ENCODE peak calls at places on chromosomes 4 and X, in six cellular contexts. B is epithelial cell of esophagus; Y is RPMI8226; E is stimulated activated naive CD8-positive, alpha-beta T cell treated with anti-CD3 and anti-CD28 coated beads, Interleukin-15, Interleukin-2, amounts not matched to agents 100 U/mL and 50 U/mL, for 24 hours; S is activated CD4-positive, alpha-beta T cell treated with anti-CD3 and anti-CD28 coated beads for 4 hours; I is HEK293T. P is an unnamed sample.

GRCh38 chr4:158111241-158111640 is 61.6 kb downstream of the GASK1B start:
- DNase-seq in B (peak; percentile 38), Y (no peak), E (no peak), S (no peak), I (no peak), P (no peak)

GRCh38 chr4:145069361-145069760 is 28.6 kb downstream of the ANAPC10 start:
- DNase-seq in B (peak; percentile 66), Y (no peak), E (no peak), S (no peak), I (no peak), P (no peak)

GRCh38 chr4:36209941-36210663 is 34.2 kb downstream of the ARAP2 start:
- DNase-seq in B (no peak), Y (no peak), E (no peak), S (no peak), I (no peak), P (no peak)

GRCh38 chr4:64000241-64000640 is 409.0 kb downstream of the TECRL start:
- DNase-seq in B (no peak), Y (no peak), E (no peak), S (no peak), I (no peak), P (no peak)

GRCh38 chr4:8182858-8183725 is 16.0 kb upstream of the SH3TC1 start:
- DNase-seq in B (peak; percentile 97), Y (peak; percentile 64), E (no peak), S (no peak), I (peak; percentile 34), P (no peak)

GRCh38 chr4:22859318-22859717 is 166.6 kb downstream of the GBA3 start:
- DNase-seq in B (no peak), Y (no peak), E (no peak), S (no peak), I (no peak), P (no peak)

GRCh38 chrX:119235872-119236598 is at the start of gene PGRMC1:
- DNase-seq in B (peak; percentile 82), Y (peak; percentile 84), E (peak; percentile 73), S (peak; percentile 76), I (peak; percentile 94), P (peak; percentile 61)

GRCh38 chr4:169383724-169384123 is 113.0 kb upstream of the SH3RF1 start:
- DNase-seq in B (peak; percentile 72), Y (no peak), E (no peak), S (no peak), I (no peak), P (no peak)

GRCh38 chr4:111174331-111174730 is 551.5 kb upstream of the PITX2 start:
- DNase-seq in B (peak; percentile 3), Y (no peak), E (no peak), S (no peak), I (no peak), P (no peak)

GRCh38 chr4:145909773-145910172 is 28.9 kb downstream of the ZNF827 start:
- DNase-seq in B (no peak), Y (no peak), E (no peak), S (no peak), I (no peak), P (no peak)

GRCh38 chr4:1356181-1356998 is 9.4 kb downstream of the UVSSA start:
- DNase-seq in B (peak; percentile 50), Y (peak; percentile 43), E (peak; percentile 66), S (peak; percentile 38), I (peak; percentile 66), P (peak; percentile 52)

GRCh38 chr4:77695769-77696168 is 90.1 kb downstream of the CXCL13 start:
- DNase-seq in B (peak; percentile 95), Y (no peak), E (no peak), S (no peak), I (no peak), P (no peak)

GRCh38 chr4:79663865-79664264 is 255.8 kb upstream of the GK2 start:
- DNase-seq in B (no peak), Y (no peak), E (no peak), S (no peak), I (no peak), P (no peak)

GRCh38 chrX:72306085-72306801 is 529 bp upstream of the CITED1 start:
- DNase-seq in B (peak; percentile 13), Y (peak; percentile 18), E (no peak), S (no peak), I (peak; percentile 46), P (no peak)

GRCh38 chr4:39565925-39566630 is 38.8 kb upstream of the UGDH start:
- DNase-seq in B (peak; percentile 95), Y (no peak), E (no peak), S (no peak), I (no peak), P (no peak)

GRCh38 chrX:108123591-108124366 is 32.2 kb downstream of the ATG4A start:
- DNase-seq in B (peak; percentile 6), Y (no peak), E (no peak), S (no peak), I (no peak), P (no peak)

P was measured in activated T-cell treated with anti-CD3 and anti-CD28 coated beads for 1 hour.